ENCODE peak calls at places on chromosomes 1 and 21, in seven cellular contexts. One of them, this sample, is unnamed.

GRCh38 chr1:159170639-159171038 is 776 bp upstream of the CADM3 start:
- DNase-seq in adrenal gland: no peak
- DNase-seq in CD8-positive, alpha-beta memory T cell: no peak
- DNase-seq in PC-9: no peak
- DNase-seq in pancreas: no peak
- DNase-seq in aorta: no peak
- DNase-seq in CD4-positive, CD25-positive, alpha-beta regulatory T cell: no peak
- DNase-seq in this sample: no peak

GRCh38 chr1:172674831-172675613 is 16.1 kb downstream of the FASLG start:
- DNase-seq in CD4-positive, CD25-positive, alpha-beta regulatory T cell: no peak
- DNase-seq in adrenal gland: no peak
- DNase-seq in pancreas: no peak
- DNase-seq in PC-9: no peak
- DNase-seq in aorta: no peak
- DNase-seq in CD8-positive, alpha-beta memory T cell: peak; percentile 54
- DNase-seq in this sample: no peak

GRCh38 chr1:116855220-116855619 is 54.5 kb upstream of the PTGFRN start:
- DNase-seq in CD8-positive, alpha-beta memory T cell: no peak
- DNase-seq in aorta: peak; percentile 78
- DNase-seq in pancreas: peak; percentile 75
- DNase-seq in CD4-positive, CD25-positive, alpha-beta regulatory T cell: no peak
- DNase-seq in adrenal gland: peak; percentile 77
- DNase-seq in PC-9: peak; percentile 17
- DNase-seq in this sample: no peak

GRCh38 chr1:86419277-86419903 is 4.6 kb upstream of the CLCA2 start:
- DNase-seq in PC-9: peak; percentile 55
- DNase-seq in adrenal gland: no peak
- DNase-seq in CD8-positive, alpha-beta memory T cell: peak; percentile 39
- DNase-seq in aorta: no peak
- DNase-seq in CD4-positive, CD25-positive, alpha-beta regulatory T cell: peak; percentile 54
- DNase-seq in pancreas: no peak
- DNase-seq in this sample: no peak

GRCh38 chr1:183039985-183040447 is 16.8 kb downstream of the LAMC1 start:
- DNase-seq in adrenal gland: no peak
- DNase-seq in PC-9: no peak
- DNase-seq in CD4-positive, CD25-positive, alpha-beta regulatory T cell: no peak
- DNase-seq in CD8-positive, alpha-beta memory T cell: no peak
- DNase-seq in aorta: no peak
- DNase-seq in pancreas: no peak
- DNase-seq in this sample: no peak

GRCh38 chr1:155932487-155932886 is 1.7 kb downstream of the KHDC4 start:
- DNase-seq in pancreas: no peak
- DNase-seq in CD4-positive, CD25-positive, alpha-beta regulatory T cell: no peak
- DNase-seq in CD8-positive, alpha-beta memory T cell: no peak
- DNase-seq in aorta: no peak
- DNase-seq in PC-9: no peak
- DNase-seq in adrenal gland: peak; percentile 44
- DNase-seq in this sample: no peak

GRCh38 chr1:248853668-248854375 is 5.1 kb downstream of the ZNF692 start:
- DNase-seq in PC-9: no peak
- DNase-seq in CD8-positive, alpha-beta memory T cell: peak; percentile 68
- DNase-seq in aorta: no peak
- DNase-seq in pancreas: no peak
- DNase-seq in CD4-positive, CD25-positive, alpha-beta regulatory T cell: no peak
- DNase-seq in adrenal gland: peak; percentile 52
- DNase-seq in this sample: no peak

GRCh38 chr21:28193189-28193588 is 799.5 kb downstream of the LTN1 start:
- DNase-seq in CD4-positive, CD25-positive, alpha-beta regulatory T cell: no peak
- DNase-seq in aorta: no peak
- DNase-seq in PC-9: no peak
- DNase-seq in pancreas: no peak
- DNase-seq in CD8-positive, alpha-beta memory T cell: no peak
- DNase-seq in adrenal gland: no peak
- DNase-seq in this sample: no peak

GRCh38 chr1:24939657-24940193 is 9.6 kb upstream of the RUNX3 start:
- DNase-seq in CD4-positive, CD25-positive, alpha-beta regulatory T cell: no peak
- DNase-seq in adrenal gland: no peak
- DNase-seq in aorta: no peak
- DNase-seq in PC-9: no peak
- DNase-seq in CD8-positive, alpha-beta memory T cell: no peak
- DNase-seq in pancreas: no peak
- DNase-seq in this sample: no peak

GRCh38 chr1:16164821-16165364 is 9.0 kb upstream of the EPHA2 start:
- DNase-seq in pancreas: no peak
- DNase-seq in aorta: no peak
- DNase-seq in CD8-positive, alpha-beta memory T cell: no peak
- DNase-seq in adrenal gland: no peak
- DNase-seq in PC-9: no peak
- DNase-seq in CD4-positive, CD25-positive, alpha-beta regulatory T cell: no peak
- DNase-seq in this sample: no peak

GRCh38 chr1:16162163-16162822 is 6.4 kb upstream of the EPHA2 start:
- DNase-seq in pancreas: no peak
- DNase-seq in CD8-positive, alpha-beta memory T cell: peak; percentile 71
- DNase-seq in aorta: no peak
- DNase-seq in adrenal gland: no peak
- DNase-seq in CD4-positive, CD25-positive, alpha-beta regulatory T cell: peak; percentile 61
- DNase-seq in PC-9: no peak
- DNase-seq in this sample: no peak

GRCh38 chr1:16165548-16165947 is 9.7 kb upstream of the EPHA2 start:
- DNase-seq in PC-9: no peak
- DNase-seq in adrenal gland: no peak
- DNase-seq in aorta: no peak
- DNase-seq in CD4-positive, CD25-positive, alpha-beta regulatory T cell: no peak
- DNase-seq in CD8-positive, alpha-beta memory T cell: no peak
- DNase-seq in pancreas: no peak
- DNase-seq in this sample: no peak

GRCh38 chr1:16166117-16166516 is 10.2 kb upstream of the EPHA2 start:
- DNase-seq in CD8-positive, alpha-beta memory T cell: no peak
- DNase-seq in adrenal gland: no peak
- DNase-seq in aorta: no peak
- DNase-seq in CD4-positive, CD25-positive, alpha-beta regulatory T cell: no peak
- DNase-seq in pancreas: no peak
- DNase-seq in PC-9: no peak
- DNase-seq in this sample: no peak

DNA sequence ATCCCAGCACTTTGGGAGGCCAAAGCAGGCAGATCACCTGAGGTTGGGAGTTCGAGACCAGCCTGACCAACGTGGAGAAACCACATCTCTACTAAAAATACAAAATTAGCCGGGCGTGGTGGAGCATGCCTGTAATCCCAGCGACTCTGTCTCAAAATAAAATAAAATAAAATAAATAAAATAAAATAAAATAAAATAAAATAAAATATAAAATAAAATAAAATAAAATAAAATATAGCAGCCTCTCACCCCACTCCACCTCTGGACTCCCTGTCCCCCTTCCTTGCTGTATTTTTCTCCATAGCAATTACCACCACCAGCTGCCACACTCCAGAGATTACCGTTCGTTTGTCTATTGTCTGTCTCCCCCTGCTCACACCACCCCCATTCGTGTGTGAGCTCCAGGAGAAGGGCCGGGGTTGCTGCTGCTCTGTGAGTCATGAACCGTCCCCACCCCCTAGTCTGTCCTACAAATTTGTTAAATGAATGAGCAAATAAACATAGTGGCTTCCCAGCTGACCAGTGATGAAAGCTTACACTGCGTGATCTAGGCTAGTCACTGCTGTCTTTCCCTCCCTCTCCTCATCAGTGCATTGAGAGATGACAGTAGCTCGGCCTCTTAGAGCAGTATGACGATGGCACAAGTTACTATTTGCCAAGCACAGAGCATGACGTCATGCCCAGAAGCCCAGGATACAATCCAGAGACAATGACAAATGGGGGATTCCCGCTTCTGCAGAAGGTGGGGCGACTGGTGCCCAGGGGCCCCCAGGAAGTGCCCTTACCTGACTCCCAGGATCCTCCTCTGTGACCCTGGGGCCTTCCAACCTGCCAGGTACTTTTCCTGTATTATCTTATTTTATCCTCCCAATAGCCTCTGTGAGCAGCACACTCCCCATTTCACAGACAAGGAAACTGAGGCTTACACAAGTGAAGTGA is 8.3 kb upstream of the EPHA2 start:
- DNase-seq in pancreas: no peak
- DNase-seq in CD4-positive, CD25-positive, alpha-beta regulatory T cell: no peak
- DNase-seq in PC-9: peak; percentile 70
- DNase-seq in aorta: no peak
- DNase-seq in CD8-positive, alpha-beta memory T cell: no peak
- DNase-seq in adrenal gland: peak; percentile 76
- DNase-seq in this sample: no peak
- H3K4me1 ChIP-seq in pancreas: peaks cover 5% of the 10 kb centered on the region
- H3K4me1 ChIP-seq in CD4-positive, CD25-positive, alpha-beta regulatory T cell: peaks cover 39% of the 10 kb centered on the region
- H3K4me1 ChIP-seq in PC-9: peaks cover 43% of the 10 kb centered on the region
- H3K4me1 ChIP-seq in aorta: no peaks in the 10 kb centered on the region
- H3K4me1 ChIP-seq in CD8-positive, alpha-beta memory T cell: peaks cover 62% of the 10 kb centered on the region
- H3K4me1 ChIP-seq in adrenal gland: peaks cover 7% of the 10 kb centered on the region
- H3K4me1 ChIP-seq in this sample: peaks cover 21% of the 10 kb centered on the region

DNA sequence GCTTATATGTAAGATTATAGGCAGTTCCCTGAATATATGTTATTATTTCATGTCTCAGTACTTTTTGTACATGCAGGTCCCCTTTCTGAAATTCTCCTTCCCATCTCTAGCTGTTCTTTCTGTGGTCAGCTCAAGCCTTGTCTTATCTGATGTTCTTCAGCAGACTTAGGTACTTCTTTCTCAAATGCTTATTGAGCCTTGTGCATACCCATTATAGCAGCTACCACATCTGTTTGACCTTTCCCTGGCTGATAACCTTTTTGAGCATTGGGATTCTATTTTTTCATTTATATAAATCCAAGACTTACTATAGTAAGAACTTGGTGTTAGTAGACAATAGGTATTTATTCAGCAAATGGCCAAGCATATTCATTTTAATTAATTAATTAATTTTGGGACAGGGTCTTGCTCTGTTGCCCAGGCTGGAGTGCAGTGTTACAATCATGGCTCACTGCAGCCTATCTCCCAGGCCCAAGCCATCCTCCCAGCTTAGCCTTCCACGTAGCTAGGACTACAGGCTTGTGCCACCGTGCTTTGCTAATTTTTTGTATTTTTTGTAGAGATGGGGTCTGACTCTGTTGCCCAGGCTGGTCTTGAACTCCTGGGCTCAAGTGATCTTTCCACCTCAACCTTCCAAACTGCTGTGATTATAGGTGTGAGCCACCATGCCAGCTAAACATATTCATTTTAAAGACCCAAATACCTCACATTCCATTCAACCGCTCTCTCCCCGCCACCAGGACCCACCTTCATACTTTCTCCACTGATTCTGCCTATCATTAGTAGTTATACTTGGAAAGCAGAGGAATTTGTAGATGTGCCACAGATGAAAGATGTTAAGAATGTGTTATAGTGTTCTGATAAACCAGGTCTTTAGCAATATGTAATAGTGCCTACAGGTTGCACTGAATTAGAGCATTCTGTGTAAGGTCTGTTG is 16.7 kb downstream of the TIPRL start:
- DNase-seq in pancreas: no peak
- DNase-seq in CD8-positive, alpha-beta memory T cell: no peak
- DNase-seq in aorta: no peak
- DNase-seq in adrenal gland: no peak
- DNase-seq in PC-9: peak; percentile 37
- DNase-seq in CD4-positive, CD25-positive, alpha-beta regulatory T cell: no peak
- DNase-seq in this sample: no peak
- H3K36me3 ChIP-seq in pancreas: peaks cover 26% of the 10 kb centered on the region
- H3K36me3 ChIP-seq in CD8-positive, alpha-beta memory T cell: peaks cover 28% of the 10 kb centered on the region
- H3K36me3 ChIP-seq in aorta: peaks cover 4% of the 10 kb centered on the region
- H3K36me3 ChIP-seq in adrenal gland: peaks cover 48% of the 10 kb centered on the region
- H3K36me3 ChIP-seq in PC-9: peaks cover 37% of the 10 kb centered on the region
- H3K36me3 ChIP-seq in CD4-positive, CD25-positive, alpha-beta regulatory T cell: peaks cover 73% of the 10 kb centered on the region
- H3K36me3 ChIP-seq in this sample: peaks cover 90% of the 10 kb centered on the region

GRCh38 chr1:11858613-11858967 is at the start of gene NPPB:
- DNase-seq in adrenal gland: no peak
- DNase-seq in PC-9: no peak
- DNase-seq in pancreas: no peak
- DNase-seq in aorta: no peak
- DNase-seq in CD8-positive, alpha-beta memory T cell: no peak
- DNase-seq in CD4-positive, CD25-positive, alpha-beta regulatory T cell: no peak
- DNase-seq in this sample: no peak

GRCh38 chr1:11858158-11858557 is 587 bp downstream of the NPPB start:
- DNase-seq in PC-9: no peak
- DNase-seq in pancreas: peak; percentile 67
- DNase-seq in CD8-positive, alpha-beta memory T cell: no peak
- DNase-seq in CD4-positive, CD25-positive, alpha-beta regulatory T cell: no peak
- DNase-seq in adrenal gland: no peak
- DNase-seq in aorta: no peak
- DNase-seq in this sample: no peak

GRCh38 chr1:11860083-11860482 is 1.3 kb upstream of the NPPB start:
- DNase-seq in CD8-positive, alpha-beta memory T cell: no peak
- DNase-seq in aorta: no peak
- DNase-seq in adrenal gland: no peak
- DNase-seq in PC-9: no peak
- DNase-seq in pancreas: no peak
- DNase-seq in CD4-positive, CD25-positive, alpha-beta regulatory T cell: no peak
- DNase-seq in this sample: no peak

GRCh38 chr1:11860586-11860985 is 1.8 kb upstream of the NPPB start:
- DNase-seq in aorta: no peak
- DNase-seq in CD4-positive, CD25-positive, alpha-beta regulatory T cell: no peak
- DNase-seq in adrenal gland: no peak
- DNase-seq in pancreas: no peak
- DNase-seq in PC-9: no peak
- DNase-seq in CD8-positive, alpha-beta memory T cell: no peak
- DNase-seq in this sample: no peak

DNA sequence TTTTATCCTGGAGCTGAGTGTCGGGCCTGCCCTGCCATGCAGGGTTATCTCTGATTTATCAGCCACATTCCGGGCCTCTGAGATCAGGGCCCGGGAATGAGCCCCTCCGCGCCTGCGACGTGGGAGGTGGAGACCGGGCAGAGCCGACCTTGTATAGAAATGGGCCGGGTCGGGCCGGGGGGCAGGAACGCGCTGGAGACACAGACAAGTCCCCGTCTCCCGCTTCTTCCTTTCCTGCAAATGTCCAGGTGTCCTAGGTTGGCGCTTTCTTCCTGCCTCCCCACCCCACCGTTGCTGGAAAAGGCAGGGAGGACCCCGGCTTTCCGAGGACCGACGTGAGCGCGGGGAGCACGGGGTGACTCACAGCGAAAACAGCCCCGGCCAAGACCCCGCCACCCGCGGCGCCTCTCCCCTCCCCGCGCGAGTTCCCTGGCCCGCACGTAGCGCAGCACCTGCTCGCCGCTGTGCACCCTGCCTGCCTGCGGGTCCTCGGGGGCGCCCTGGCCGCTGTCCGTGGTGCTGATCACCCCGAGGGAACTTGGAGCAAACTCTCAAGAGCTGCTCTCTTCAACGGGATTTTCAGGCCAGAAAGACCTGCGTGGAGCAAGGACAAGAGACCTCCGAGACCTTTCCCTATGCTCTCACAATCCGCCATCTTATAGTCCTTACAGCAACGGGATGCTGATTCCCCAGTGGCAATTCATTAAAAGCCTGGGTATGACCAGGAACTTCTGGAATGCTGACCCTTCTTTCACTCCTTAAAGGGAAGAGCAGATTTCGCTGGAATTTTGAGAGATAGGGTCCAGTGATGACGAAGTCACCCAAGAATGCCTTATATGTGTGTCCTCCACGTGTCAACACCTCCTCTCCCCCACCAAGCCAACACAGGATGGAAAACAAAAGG is 475 bp upstream of the NPPB start:
- DNase-seq in CD4-positive, CD25-positive, alpha-beta regulatory T cell: peak; percentile 68
- DNase-seq in aorta: peak; percentile 71
- DNase-seq in pancreas: peak; percentile 89
- DNase-seq in adrenal gland: no peak
- DNase-seq in CD8-positive, alpha-beta memory T cell: peak; percentile 57
- DNase-seq in PC-9: peak; percentile 66
- DNase-seq in this sample: peak; percentile 76
- H3K4me3 ChIP-seq in CD4-positive, CD25-positive, alpha-beta regulatory T cell: no peak overlapping the region
- H3K4me3 ChIP-seq in aorta: no peak overlapping the region
- H3K4me3 ChIP-seq in pancreas: peak overlapping the region; percentile 13
- H3K4me3 ChIP-seq in adrenal gland: no peak overlapping the region
- H3K4me3 ChIP-seq in CD8-positive, alpha-beta memory T cell: no peak overlapping the region
- H3K4me3 ChIP-seq in PC-9: no peak overlapping the region
- H3K4me3 ChIP-seq in this sample: no peak overlapping the region

GRCh38 chr1:226736908-226737818 is 1.9 kb downstream of the ITPKB start:
- DNase-seq in PC-9: peak; percentile 7
- DNase-seq in pancreas: peak; percentile 79
- DNase-seq in aorta: peak; percentile 71
- DNase-seq in CD4-positive, CD25-positive, alpha-beta regulatory T cell: peak; percentile 73
- DNase-seq in CD8-positive, alpha-beta memory T cell: peak; percentile 59
- DNase-seq in adrenal gland: no peak
- DNase-seq in this sample: peak; percentile 67
- H3K4me1 ChIP-seq in PC-9: peaks cover 16% of the 10 kb centered on the region
- H3K4me1 ChIP-seq in pancreas: no peaks in the 10 kb centered on the region
- H3K4me1 ChIP-seq in aorta: no peaks in the 10 kb centered on the region
- H3K4me1 ChIP-seq in CD4-positive, CD25-positive, alpha-beta regulatory T cell: peaks cover 50% of the 10 kb centered on the region
- H3K4me1 ChIP-seq in CD8-positive, alpha-beta memory T cell: peaks cover 45% of the 10 kb centered on the region
- H3K4me1 ChIP-seq in adrenal gland: no peaks in the 10 kb centered on the region
- H3K4me1 ChIP-seq in this sample: peaks cover 58% of the 10 kb centered on the region

This sample was measured in lower lobe of right lung.